ENCODE peak calls at places on chromosomes 12 and 14, in seven cellular contexts. U is uterus; C is right lobe of liver; B is PC-3; J is CD8-positive, alpha-beta memory T cell; X is neural progenitor cell; D is endothelial cell of umbilical vein. I is an unnamed sample. For H3K4me1, the result is how much of the 10 kb centered on the place peaks cover.

GRCh38 chr14:24079521-24080141 is 8.3 kb downstream of the CPNE6 start:
- DNase-seq in B (no peak), D (no peak), J (no peak), X (peak), U (no peak), C (no peak), I (no peak)

GRCh38 chr12:106415134-106415533 is 57.6 kb downstream of the POLR3B start:
- DNase-seq in D (no peak), C (no peak), U (no peak), J (no peak), B (peak), X (no peak), I (no peak)

GRCh38 chr12:119020377-119021360 is 39.3 kb downstream of the SRRM4 start:
- DNase-seq in X (peak), C (no peak), D (no peak), B (peak), J (no peak), U (no peak), I (peak)

GRCh38 chr12:104427547-104427938 is 29.2 kb upstream of the CHST11 start:
- DNase-seq in B (no peak), C (no peak), J (no peak), D (no peak), X (no peak), U (no peak), I (no peak)

GRCh38 chr12:64943686-64944085 is 119.2 kb downstream of the TBC1D30 start:
- DNase-seq in C (no peak), U (no peak), J (no peak), B (peak), X (no peak), D (no peak), I (no peak)

GRCh38 chr14:42441615-42442014 is 834.9 kb downstream of the LRFN5 start:
- DNase-seq in C (no peak), B (no peak), J (no peak), X (no peak), U (no peak), D (no peak), I (no peak)

GRCh38 chr12:103997277-103997900 is 31.7 kb downstream of the TDG start:
- DNase-seq in D (no peak), X (no peak), B (no peak), C (no peak), U (peak), J (no peak), I (peak)

GRCh38 chr12:76201316-76201715 is 116.8 kb upstream of the NAP1L1 start:
- DNase-seq in X (no peak), B (no peak), J (no peak), C (peak), D (no peak), U (no peak), I (no peak)

GRCh38 chr14:25121342-25122129 is 71.6 kb upstream of the STXBP6 start:
- DNase-seq in U (no peak), C (no peak), J (no peak), B (no peak), X (no peak), D (no peak), I (no peak)

GRCh38 chr14:39367387-39367751 is 64.9 kb downstream of the FBXO33 start:
- DNase-seq in X (peak), J (no peak), B (no peak), D (no peak), U (no peak), C (no peak), I (no peak)

GRCh38 chr12:67354966-67355365 is 85.8 kb downstream of the CAND1 start:
- DNase-seq in U (no peak), X (peak), J (no peak), B (peak), C (no peak), D (no peak), I (no peak)

DNA sequence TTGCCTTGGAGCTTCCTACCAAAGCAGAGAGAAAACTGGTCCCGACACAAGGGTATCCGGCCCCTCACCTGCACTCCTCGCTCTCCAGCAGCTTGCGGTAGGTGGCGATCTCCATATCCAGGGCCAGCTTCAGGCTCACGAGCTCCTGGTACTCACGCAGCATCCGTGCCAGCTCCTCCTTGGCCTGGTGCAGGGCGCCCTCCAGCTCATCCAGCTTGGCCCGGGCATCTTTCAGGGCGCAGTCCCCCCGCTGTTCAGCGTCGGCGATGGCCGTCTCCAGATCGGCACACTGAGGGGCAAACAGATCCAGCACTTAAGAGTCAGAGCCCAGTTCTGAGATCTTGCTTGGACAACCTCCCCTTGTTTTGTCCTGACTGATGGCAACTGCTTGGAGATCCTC is 13.7 kb downstream of the KRT72 start:
- DNase-seq in B (no peak), C (peak), D (no peak), J (no peak), X (no peak), U (no peak), I (no peak)
- H3K27ac ChIP-seq in B (no peak), C (no peak), D (no peak), J (no peak), X (no peak), U (no peak), I (no peak)

DNA sequence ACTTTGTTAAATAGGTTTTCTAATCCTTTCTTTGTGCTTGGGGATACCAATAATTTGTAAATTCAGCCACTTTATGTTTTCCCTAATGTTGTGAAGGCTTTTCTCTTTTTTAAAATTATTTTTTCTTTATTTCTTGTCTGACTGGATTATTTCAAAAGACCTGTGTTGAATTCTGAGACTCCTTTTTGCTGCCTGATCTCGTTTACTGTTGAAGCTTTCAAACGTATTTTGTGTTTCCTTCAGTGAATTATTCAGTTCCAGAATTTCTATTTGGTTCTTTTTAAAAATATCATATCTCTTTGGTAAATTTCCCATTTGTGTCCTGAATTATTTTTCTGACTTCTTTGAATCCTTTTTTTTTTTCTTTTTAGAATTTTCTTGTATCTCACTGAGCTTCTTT is 241.6 kb downstream of the LRIG3 start:
- DNase-seq in J (no peak), U (no peak), X (no peak), D (no peak), C (no peak), B (no peak), I (no peak)
- H3K4me1 ChIP-seq in J (under half), U (under half), X (under half), D (under half), C (under half), B (under half), I (under half)

GRCh38 chr12:100953217-100953616 is 158.6 kb downstream of the ANO4 start:
- DNase-seq in B (no peak), J (no peak), U (no peak), C (no peak), X (no peak), D (no peak), I (no peak)
- H3K27ac ChIP-seq in B (no peak), J (no peak), U (no peak), C (no peak), X (no peak), D (no peak), I (no peak)

GRCh38 chr12:12897286-12897685 is 5.9 kb downstream of the GPRC5A start:
- DNase-seq in X (no peak), D (no peak), U (no peak), J (no peak), B (no peak), C (no peak), I (no peak)
- H3K4me1 ChIP-seq in X (under half), D (under half), U (under half), J (under half), B (half or more), C (under half), I (under half)

DNA sequence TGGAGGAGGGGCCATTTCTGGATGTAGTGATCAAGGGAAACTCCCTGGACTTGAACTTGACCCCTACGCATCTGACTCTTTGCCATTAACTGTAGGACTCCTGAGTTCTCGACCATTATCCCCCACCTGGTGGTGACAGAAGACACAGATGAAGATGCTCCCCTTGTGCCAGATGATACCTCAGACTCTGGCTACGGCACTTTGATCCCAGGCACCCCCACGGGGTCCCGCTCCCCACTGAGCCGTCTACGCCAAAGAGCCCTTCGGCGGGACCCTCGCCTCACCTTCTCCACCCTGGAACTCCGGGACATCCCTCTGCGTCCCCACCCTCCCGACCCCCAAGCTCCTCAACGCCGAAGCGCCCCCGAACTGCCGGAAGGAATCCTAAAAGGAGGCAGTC is 14.7 kb downstream of the TNFRSF1A start:
- DNase-seq in J (no peak), D (no peak), X (no peak), B (no peak), U (peak), C (peak), I (no peak)
- H3K27ac ChIP-seq in J (no peak), D (no peak), X (no peak), B (no peak), U (peak), C (no peak), I (no peak)

GRCh38 chr14:75821828-75822521 is 159.8 kb downstream of the TGFB3 start:
- DNase-seq in U (no peak), D (no peak), B (peak), C (no peak), X (no peak), J (no peak), I (no peak)
- H3K4me1 ChIP-seq in U (under half), D (under half), B (under half), C (under half), X (under half), J (under half), I (under half)

DNA sequence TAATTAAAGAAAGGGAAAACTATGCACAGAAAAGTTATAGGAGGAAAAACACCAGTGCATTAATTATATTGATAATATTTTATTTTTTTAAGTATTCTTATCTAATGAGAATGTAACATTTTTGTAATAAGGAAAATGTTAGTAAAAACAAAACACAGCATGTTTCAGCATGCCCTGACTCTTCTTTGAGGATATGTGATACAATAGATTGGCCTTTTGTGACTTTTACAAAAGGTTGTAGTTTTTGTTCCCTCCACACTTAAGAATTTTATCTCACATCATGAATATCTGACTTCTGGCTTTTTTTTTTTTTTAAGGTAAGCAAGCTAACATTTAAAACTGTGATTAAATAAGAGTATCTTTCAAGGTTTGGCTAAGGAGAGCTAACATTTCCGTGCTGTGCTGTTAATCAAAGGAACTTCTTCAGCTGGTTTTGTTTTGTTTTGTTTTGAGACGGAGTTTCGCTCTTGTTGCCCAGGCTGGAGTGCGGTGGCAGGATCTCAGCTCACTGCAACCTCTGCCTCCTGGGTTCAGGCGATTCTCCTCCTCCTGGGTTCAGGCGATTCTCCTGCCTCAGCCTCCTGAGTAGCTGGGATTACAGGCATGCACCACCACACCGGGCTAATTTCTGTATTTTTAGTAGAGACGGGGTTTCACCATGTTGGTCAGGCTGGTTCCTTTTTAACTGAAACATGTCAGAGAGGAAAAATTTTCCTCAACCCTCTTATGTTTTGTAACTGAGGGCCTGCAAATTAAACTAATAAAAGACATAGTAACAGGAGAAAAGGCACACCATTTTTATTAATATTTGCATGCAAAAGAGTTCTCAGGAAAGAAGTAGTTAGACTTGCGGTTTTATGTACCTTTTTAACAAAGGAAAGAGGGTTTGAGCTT is 30.7 kb upstream of the RESF1 start:
- DNase-seq in B (no peak), X (no peak), C (no peak), D (peak), J (no peak), U (no peak), I (no peak)
- H3K27ac ChIP-seq in B (no peak), X (no peak), C (no peak), D (no peak), J (no peak), U (no peak), I (peak)

DNA sequence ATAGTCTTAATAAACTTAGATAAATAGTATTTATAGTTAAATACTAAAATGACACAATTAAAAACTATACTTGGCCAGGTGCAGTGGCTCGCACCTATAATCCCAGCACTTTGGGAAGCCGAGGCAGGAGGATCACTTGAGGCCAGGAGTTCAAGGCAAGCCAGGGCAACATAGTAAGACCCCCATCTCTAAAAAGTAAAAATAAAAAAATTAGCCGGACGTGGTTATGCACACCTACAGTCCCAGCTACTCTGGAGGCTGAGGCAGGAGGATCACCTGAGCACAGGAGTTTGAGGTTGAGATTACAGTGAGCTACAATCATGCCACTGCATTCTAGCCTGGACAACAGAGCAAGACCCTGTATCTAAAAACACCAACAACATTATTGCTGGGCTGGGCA is 16.0 kb downstream of the CINP start:
- DNase-seq in C (no peak), D (no peak), U (no peak), J (no peak), X (no peak), B (no peak), I (no peak)
- H3K4me1 ChIP-seq in C (under half), D (under half), U (under half), J (under half), X (under half), B (under half), I (under half)

I was measured in heart right ventricle.